ENCODE peak calls at places on chromosomes 7 and 10, in seven cellular contexts. L is GF-D8; O is C1 segment of cervical spinal cord; G is B cell; D is stimulated activated CD8-positive, alpha-beta memory T cell treated with anti-CD3 and anti-CD28 coated beads, Interleukin-4, amount 100 ng/mL, for 1 hour; N is SW 1271; F is stimulated activated CD4-positive, alpha-beta T cell treated with anti-CD3 and anti-CD28 coated beads, TNF-alpha, amount 100 ng/mL, for 24 hours. T is an unnamed sample.

GRCh38 chr10:108452483-108453060 is 1288.1 kb upstream of the SORCS1 start:
- DNase-seq in L (no peak), O (no peak), G (no peak), D (no peak), N (no peak), F (no peak), T (no peak)

GRCh38 chr7:155594961-155595366 is 48.6 kb upstream of the CNPY1 start:
- DNase-seq in L (peak; percentile 58), O (no peak), G (no peak), D (no peak), N (no peak), F (no peak), T (no peak)

GRCh38 chr7:30887464-30887872 is 24.2 kb upstream of the AQP1 start:
- DNase-seq in L (no peak), O (no peak), G (no peak), D (no peak), N (no peak), F (no peak), T (no peak)

GRCh38 chr7:103989200-103989784 is at the start of gene RELN:
- DNase-seq in L (no peak), O (peak; percentile 31), G (peak; percentile 3), D (no peak), N (no peak), F (peak; percentile 2), T (peak; percentile 19)

GRCh38 chr10:124057580-124057979 is 35.8 kb downstream of the CHST15 start:
- DNase-seq in L (no peak), O (no peak), G (no peak), D (no peak), N (no peak), F (no peak), T (no peak)

GRCh38 chr7:98760201-98760651 is 109.6 kb downstream of the TMEM130 start:
- DNase-seq in L (no peak), O (no peak), G (no peak), D (no peak), N (no peak), F (no peak), T (no peak)

GRCh38 chr10:71290331-71290730 is 28.7 kb upstream of the SLC29A3 start:
- DNase-seq in L (no peak), O (no peak), G (no peak), D (no peak), N (no peak), F (no peak), T (no peak)

GRCh38 chr7:31782411-31782991 is 95.5 kb downstream of the PPP1R17 start:
- DNase-seq in L (no peak), O (no peak), G (peak; percentile 2), D (no peak), N (no peak), F (no peak), T (peak; percentile 77)

GRCh38 chr10:119737827-119738226 is 12.0 kb downstream of the INPP5F start:
- DNase-seq in L (no peak), O (peak; percentile 9), G (no peak), D (no peak), N (peak; percentile 24), F (peak; percentile 9), T (peak; percentile 84)

GRCh38 chr10:123913688-123914268 is 22.2 kb upstream of the CPXM2 start:
- DNase-seq in L (peak; percentile 7), O (peak; percentile 40), G (peak; percentile 10), D (no peak), N (no peak), F (no peak), T (no peak)

GRCh38 chr10:51743146-51743545 is 43.8 kb upstream of the CSTF2T start:
- DNase-seq in L (no peak), O (no peak), G (peak; percentile 5), D (no peak), N (no peak), F (no peak), T (no peak)

GRCh38 chr10:91907914-91908357 is 1.4 kb downstream of the FGFBP3 start:
- DNase-seq in L (no peak), O (peak; percentile 33), G (no peak), D (no peak), N (peak; percentile 6), F (no peak), T (peak; percentile 52)

GRCh38 chr10:18140149-18140956 is at the start of gene CACNB2:
- DNase-seq in L (no peak), O (peak; percentile 55), G (no peak), D (no peak), N (no peak), F (no peak), T (peak; percentile 34)

GRCh38 chr7:27634892-27635538 is 27.7 kb downstream of the HIBADH start:
- DNase-seq in L (no peak), O (no peak), G (no peak), D (no peak), N (no peak), F (no peak), T (no peak)

GRCh38 chr7:137342751-137343482 is 616 bp downstream of the PTN start:
- DNase-seq in L (no peak), O (peak; percentile 36), G (no peak), D (no peak), N (no peak), F (no peak), T (peak; percentile 5)

GRCh38 chr7:50712527-50713356 is 70.0 kb downstream of the GRB10 start:
- DNase-seq in L (no peak), O (no peak), G (no peak), D (no peak), N (no peak), F (no peak), T (no peak)

GRCh38 chr7:94395141-94396041 is 696 bp downstream of the COL1A2 start:
- DNase-seq in L (no peak), O (no peak), G (peak; percentile 74), D (no peak), N (no peak), F (no peak), T (peak; percentile 91)

GRCh38 chr7:79420464-79420863 is 33.0 kb downstream of the MAGI2 start:
- DNase-seq in L (no peak), O (peak; percentile 3), G (no peak), D (no peak), N (no peak), F (no peak), T (peak; percentile 90)

GRCh38 chr7:108200326-108200725 is 70.2 kb upstream of the LAMB4 start:
- DNase-seq in L (no peak), O (no peak), G (no peak), D (no peak), N (no peak), F (no peak), T (no peak)

GRCh38 chr7:1466524-1467271 is 7.4 kb upstream of the MICALL2 start:
- DNase-seq in L (no peak), O (peak; percentile 86), G (no peak), D (no peak), N (no peak), F (no peak), T (peak; percentile 77)

GRCh38 chr7:30970594-30971094 is 6.9 kb downstream of the GHRHR start:
- DNase-seq in L (no peak), O (no peak), G (no peak), D (no peak), N (no peak), F (no peak), T (peak; percentile 20)

GRCh38 chr7:2313450-2314208 is 612 bp downstream of the SNX8 start:
- DNase-seq in L (no peak), O (no peak), G (no peak), D (no peak), N (no peak), F (peak; percentile 11), T (peak; percentile 34)

GRCh38 chr7:113289140-113289740 is 170.9 kb upstream of the SMIM30 start:
- DNase-seq in L (no peak), O (no peak), G (peak; percentile 2), D (no peak), N (no peak), F (no peak), T (no peak)

T was measured in mesenchymal stem cell.